ENCODE peak calls at places on chromosome X, in five cellular contexts. One of them, this sample, is unnamed.

GRCh38 chrX:25144043-25144940 is 128.5 kb upstream of the ARX start:
- DNase-seq in GM12878: no peak
- DNase-seq in breast epithelium: peak
- DNase-seq in NCI-H2107: peak
- DNase-seq in fibroblast of mammary gland: peak
- DNase-seq in this sample: no peak

GRCh38 chrX:149540133-149540620 is 635 bp upstream of the EOLA1 start:
- DNase-seq in breast epithelium: peak
- DNase-seq in fibroblast of mammary gland: peak
- DNase-seq in NCI-H2107: peak
- DNase-seq in GM12878: no peak
- DNase-seq in this sample: peak

GRCh38 chrX:2862404-2862803 is 33.7 kb downstream of the GYG2 start:
- DNase-seq in NCI-H2107: no peak
- DNase-seq in GM12878: no peak
- DNase-seq in breast epithelium: no peak
- DNase-seq in fibroblast of mammary gland: no peak
- DNase-seq in this sample: no peak

GRCh38 chrX:25012433-25012735 is 3.4 kb downstream of the ARX start:
- DNase-seq in fibroblast of mammary gland: no peak
- DNase-seq in breast epithelium: no peak
- DNase-seq in NCI-H2107: no peak
- DNase-seq in GM12878: no peak
- DNase-seq in this sample: no peak

GRCh38 chrX:17737707-17738001 is 361 bp downstream of the SCML1 start:
- DNase-seq in NCI-H2107: peak
- DNase-seq in breast epithelium: no peak
- DNase-seq in fibroblast of mammary gland: no peak
- DNase-seq in GM12878: no peak
- DNase-seq in this sample: no peak

GRCh38 chrX:54786972-54787371 is 11.1 kb downstream of the ITIH6 start:
- DNase-seq in fibroblast of mammary gland: no peak
- DNase-seq in NCI-H2107: no peak
- DNase-seq in breast epithelium: no peak
- DNase-seq in GM12878: no peak
- DNase-seq in this sample: no peak

GRCh38 chrX:20029728-20030127 is 38.9 kb upstream of the BCLAF3 start:
- DNase-seq in breast epithelium: no peak
- DNase-seq in fibroblast of mammary gland: no peak
- DNase-seq in GM12878: peak
- DNase-seq in NCI-H2107: no peak
- DNase-seq in this sample: no peak

GRCh38 chrX:33207056-33207455 is 4.3 kb downstream of the DMD start:
- DNase-seq in NCI-H2107: no peak
- DNase-seq in breast epithelium: no peak
- DNase-seq in fibroblast of mammary gland: no peak
- DNase-seq in GM12878: no peak
- DNase-seq in this sample: no peak

GRCh38 chrX:42246814-42247213 is 323.5 kb upstream of the CASK start:
- DNase-seq in breast epithelium: no peak
- DNase-seq in NCI-H2107: no peak
- DNase-seq in GM12878: no peak
- DNase-seq in fibroblast of mammary gland: no peak
- DNase-seq in this sample: no peak

GRCh38 chrX:130086414-130087207 is 23.7 kb downstream of the ELF4 start:
- DNase-seq in GM12878: no peak
- DNase-seq in fibroblast of mammary gland: no peak
- DNase-seq in NCI-H2107: peak
- DNase-seq in breast epithelium: no peak
- DNase-seq in this sample: peak

GRCh38 chrX:68808686-68809357 is 20.0 kb upstream of the EFNB1 start:
- DNase-seq in GM12878: no peak
- DNase-seq in breast epithelium: no peak
- DNase-seq in fibroblast of mammary gland: peak
- DNase-seq in NCI-H2107: no peak
- DNase-seq in this sample: no peak

GRCh38 chrX:41389311-41389888 is 55.4 kb downstream of the DDX3X start:
- DNase-seq in NCI-H2107: no peak
- DNase-seq in fibroblast of mammary gland: no peak
- DNase-seq in GM12878: no peak
- DNase-seq in breast epithelium: no peak
- DNase-seq in this sample: no peak

GRCh38 chrX:42967681-42968080 is 189.7 kb upstream of the PPP1R2C start:
- DNase-seq in NCI-H2107: no peak
- DNase-seq in GM12878: no peak
- DNase-seq in fibroblast of mammary gland: no peak
- DNase-seq in breast epithelium: no peak
- DNase-seq in this sample: no peak

GRCh38 chrX:16240231-16240905 is 73.1 kb downstream of the MAGEB17 start:
- DNase-seq in fibroblast of mammary gland: no peak
- DNase-seq in NCI-H2107: no peak
- DNase-seq in breast epithelium: no peak
- DNase-seq in GM12878: no peak
- DNase-seq in this sample: no peak

GRCh38 chrX:12423346-12423745 is 285.1 kb downstream of the FRMPD4 start:
- DNase-seq in fibroblast of mammary gland: no peak
- DNase-seq in breast epithelium: no peak
- DNase-seq in GM12878: no peak
- DNase-seq in NCI-H2107: no peak
- DNase-seq in this sample: no peak

GRCh38 chrX:48854898-48855297 is 19.5 kb upstream of the PCSK1N start:
- DNase-seq in NCI-H2107: no peak
- DNase-seq in GM12878: no peak
- DNase-seq in breast epithelium: no peak
- DNase-seq in fibroblast of mammary gland: no peak
- DNase-seq in this sample: no peak

GRCh38 chrX:147736045-147736444 is 175.7 kb upstream of the FMR1 start:
- DNase-seq in fibroblast of mammary gland: no peak
- DNase-seq in NCI-H2107: no peak
- DNase-seq in GM12878: no peak
- DNase-seq in breast epithelium: no peak
- DNase-seq in this sample: no peak

GRCh38 chrX:69133561-69134542 is 31.4 kb downstream of the PJA1 start:
- DNase-seq in breast epithelium: no peak
- DNase-seq in fibroblast of mammary gland: peak
- DNase-seq in GM12878: no peak
- DNase-seq in NCI-H2107: no peak
- DNase-seq in this sample: no peak

GRCh38 chrX:103845165-103845653 is 13.2 kb upstream of the RAB9B start:
- DNase-seq in breast epithelium: peak
- DNase-seq in GM12878: peak
- DNase-seq in fibroblast of mammary gland: peak
- DNase-seq in NCI-H2107: peak
- DNase-seq in this sample: peak

GRCh38 chrX:42678133-42678532 is 99.8 kb downstream of the PPP1R2C start:
- DNase-seq in fibroblast of mammary gland: peak
- DNase-seq in GM12878: no peak
- DNase-seq in breast epithelium: no peak
- DNase-seq in NCI-H2107: no peak
- DNase-seq in this sample: no peak

GRCh38 chrX:65196758-65197371 is 220.6 kb upstream of the ZC4H2 start:
- DNase-seq in GM12878: no peak
- DNase-seq in breast epithelium: no peak
- DNase-seq in fibroblast of mammary gland: no peak
- DNase-seq in NCI-H2107: no peak
- DNase-seq in this sample: no peak

GRCh38 chrX:373641-374471 is 12.9 kb downstream of the PPP2R3B start:
- DNase-seq in breast epithelium: no peak
- DNase-seq in fibroblast of mammary gland: no peak
- DNase-seq in NCI-H2107: no peak
- DNase-seq in GM12878: no peak
- DNase-seq in this sample: no peak

GRCh38 chrX:40996886-40997530 is 88.2 kb upstream of the USP9X start:
- DNase-seq in fibroblast of mammary gland: peak
- DNase-seq in GM12878: no peak
- DNase-seq in NCI-H2107: no peak
- DNase-seq in breast epithelium: no peak
- DNase-seq in this sample: no peak

GRCh38 chrX:152905081-152905420 is 7.2 kb downstream of the ZNF185 start:
- DNase-seq in fibroblast of mammary gland: no peak
- DNase-seq in breast epithelium: no peak
- DNase-seq in GM12878: no peak
- DNase-seq in NCI-H2107: no peak
- DNase-seq in this sample: no peak

GRCh38 chrX:15475486-15475885 is 17.6 kb downstream of the PIR start:
- DNase-seq in GM12878: no peak
- DNase-seq in fibroblast of mammary gland: no peak
- DNase-seq in breast epithelium: no peak
- DNase-seq in NCI-H2107: no peak
- DNase-seq in this sample: no peak

GRCh38 chrX:138711399-138712347 is at the start of gene FGF13:
- DNase-seq in NCI-H2107: no peak
- DNase-seq in GM12878: no peak
- DNase-seq in breast epithelium: no peak
- DNase-seq in fibroblast of mammary gland: peak
- DNase-seq in this sample: no peak

GRCh38 chrX:20461576-20461975 is 194.9 kb upstream of the RPS6KA3 start:
- DNase-seq in NCI-H2107: no peak
- DNase-seq in breast epithelium: no peak
- DNase-seq in fibroblast of mammary gland: peak
- DNase-seq in GM12878: no peak
- DNase-seq in this sample: no peak

GRCh38 chrX:154750301-154751120 is at the start of gene GAB3:
- DNase-seq in fibroblast of mammary gland: no peak
- DNase-seq in breast epithelium: no peak
- DNase-seq in GM12878: no peak
- DNase-seq in NCI-H2107: no peak
- DNase-seq in this sample: no peak

GRCh38 chrX:136588060-136588459 is 56.0 kb downstream of the VGLL1 start:
- DNase-seq in breast epithelium: no peak
- DNase-seq in NCI-H2107: no peak
- DNase-seq in fibroblast of mammary gland: no peak
- DNase-seq in GM12878: peak
- DNase-seq in this sample: no peak

GRCh38 chrX:118182050-118182449 is 65.4 kb upstream of the KLHL13 start:
- DNase-seq in NCI-H2107: no peak
- DNase-seq in breast epithelium: no peak
- DNase-seq in fibroblast of mammary gland: peak
- DNase-seq in GM12878: no peak
- DNase-seq in this sample: no peak

GRCh38 chrX:38151426-38151825 is 69.2 kb downstream of the SRPX start:
- DNase-seq in breast epithelium: no peak
- DNase-seq in NCI-H2107: no peak
- DNase-seq in GM12878: no peak
- DNase-seq in fibroblast of mammary gland: no peak
- DNase-seq in this sample: no peak

This sample was measured in DMS79.